ENCODE peak calls at places on chromosomes 7 and 10, in six cellular contexts. P is GF-D8, L is ureter, R is non-pigmented ciliary epithelial cell, A is NCI-H2171 treated with DMSO at 0.1 percent for 48 hours, M is GOT3. K is an unnamed sample.

GRCh38 chr10:99758241-99758891 is 24.1 kb upstream of the ABCC2 start:
- DNase-seq in A (no peak), L (no peak), P (no peak), M (no peak), R (no peak), K (no peak)

GRCh38 chr7:86008898-86009297 is 634.8 kb upstream of the GRM3 start:
- DNase-seq in A (no peak), L (no peak), M (no peak), R (no peak), P (no peak), K (no peak)

GRCh38 chr7:85695041-85695990 is 508.5 kb upstream of the SEMA3D start:
- DNase-seq in R (no peak), L (no peak), M (no peak), P (no peak), A (no peak), K (no peak)

GRCh38 chr10:109912335-109913282 is 10.7 kb downstream of the XPNPEP1 start:
- DNase-seq in R (no peak), A (peak; percentile 41), L (no peak), P (no peak), M (no peak), K (no peak)

GRCh38 chr10:44332465-44332864 is 52.4 kb downstream of the CXCL12 start:
- DNase-seq in R (no peak), M (no peak), P (no peak), A (no peak), L (no peak), K (no peak)

GRCh38 chr10:108204528-108205313 is 1040.2 kb upstream of the SORCS1 start:
- DNase-seq in A (no peak), R (no peak), P (no peak), M (no peak), L (no peak), K (peak; percentile 58)

GRCh38 chr7:131556912-131557457 is 557 bp upstream of the PODXL start:
- DNase-seq in P (no peak), A (peak; percentile 74), L (no peak), R (no peak), M (no peak), K (peak; percentile 78)

GRCh38 chr7:55086413-55087201 is 67.8 kb downstream of the EGFR start:
- DNase-seq in M (peak; percentile 38), R (no peak), A (peak; percentile 51), P (no peak), L (no peak), K (no peak)

GRCh38 chr10:6729071-6729773 is 149.1 kb upstream of the PRKCQ start:
- DNase-seq in R (no peak), L (no peak), M (no peak), A (no peak), P (no peak), K (no peak)

GRCh38 chr7:158808126-158808525 is 21.2 kb downstream of the ESYT2 start:
- DNase-seq in L (no peak), P (no peak), R (no peak), M (no peak), A (no peak), K (no peak)

GRCh38 chr10:21399392-21400015 is 126.0 kb downstream of the SKIDA1 start:
- DNase-seq in A (no peak), M (no peak), P (no peak), R (peak; percentile 94), L (no peak), K (no peak)

GRCh38 chr7:96441551-96442104 is 119.7 kb upstream of the SLC25A13 start:
- DNase-seq in M (no peak), L (no peak), P (no peak), R (no peak), A (no peak), K (no peak)

GRCh38 chr7:155579565-155579964 is 33.2 kb upstream of the CNPY1 start:
- DNase-seq in P (no peak), A (no peak), L (no peak), M (no peak), R (no peak), K (no peak)

GRCh38 chr10:69491611-69492010 is 40.3 kb downstream of the TSPAN15 start:
- DNase-seq in L (no peak), M (no peak), P (no peak), A (no peak), R (no peak), K (peak; percentile 9)

GRCh38 chr7:104643587-104644217 is 315.3 kb downstream of the LHFPL3 start:
- DNase-seq in M (no peak), A (no peak), L (no peak), R (no peak), P (no peak), K (peak; percentile 48)

GRCh38 chr7:85204496-85204895 is 17.6 kb upstream of the SEMA3D start:
- DNase-seq in P (no peak), A (no peak), M (no peak), L (no peak), R (no peak), K (no peak)

GRCh38 chr7:3312583-3312982 is 11.5 kb downstream of the SDK1 start:
- DNase-seq in R (no peak), L (no peak), A (no peak), M (no peak), P (peak; percentile 27), K (no peak)

GRCh38 chr7:19623676-19624075 is 85.2 kb downstream of the POLR1F start:
- DNase-seq in L (no peak), A (no peak), M (no peak), R (no peak), P (no peak), K (no peak)

GRCh38 chr7:137001041-137001440 is 132.6 kb downstream of the CHRM2 start:
- DNase-seq in M (no peak), L (no peak), P (no peak), A (peak; percentile 25), R (no peak), K (peak; percentile 5)

GRCh38 chr7:46554688-46555422 is 633.8 kb upstream of the IGFBP3 start:
- DNase-seq in M (no peak), R (no peak), A (no peak), P (no peak), L (no peak), K (no peak)

GRCh38 chr10:103739039-103739764 is 116.2 kb downstream of the SH3PXD2A start:
- DNase-seq in A (no peak), L (peak; percentile 69), M (peak; percentile 62), R (peak; percentile 78), P (no peak), K (peak; percentile 63)

GRCh38 chr10:61588770-61589211 is 73.9 kb upstream of the CABCOCO1 start:
- DNase-seq in R (no peak), M (no peak), P (no peak), A (no peak), L (no peak), K (peak; percentile 82)

GRCh38 chr7:55074008-55074499 is 55.2 kb downstream of the EGFR start:
- DNase-seq in M (no peak), L (peak; percentile 77), P (no peak), A (no peak), R (no peak), K (peak; percentile 10)

GRCh38 chr7:47622946-47623640 is 41.2 kb upstream of the TNS3 start:
- DNase-seq in L (no peak), A (no peak), R (peak; percentile 82), P (no peak), M (peak; percentile 21), K (no peak)

GRCh38 chr7:24477807-24478655 is 95.2 kb upstream of the PALS2 start:
- DNase-seq in P (no peak), R (peak; percentile 55), L (no peak), A (peak; percentile 23), M (no peak), K (no peak)

GRCh38 chr10:34498821-34499220 is 316.3 kb downstream of the PARD3 start:
- DNase-seq in A (no peak), L (no peak), R (no peak), M (no peak), P (no peak), K (no peak)

GRCh38 chr10:37948210-37948609 is 28.2 kb downstream of the ZNF25 start:
- DNase-seq in P (no peak), A (no peak), L (no peak), M (no peak), R (no peak), K (no peak)